ENCODE peak calls at places on chromosomes 16 and 17, in seven cellular contexts. One of them, this sample, is unnamed.
A peak's percentile ranks its signal among the peaks of the same experiment; 100 is the strongest.

GRCh38 chr17:81898885-81899284 is 3.2 kb upstream of the NPB start:
- DNase-seq in gastrocnemius medialis: no peak
- DNase-seq in cardiac muscle cell: no peak
- DNase-seq in HAP-1: no peak
- DNase-seq in CD8-positive, alpha-beta T cell: no peak
- DNase-seq in PC-9: no peak
- DNase-seq in adipocyte: no peak
- DNase-seq in this sample: no peak

GRCh38 chr17:62627904-62628603 is 584 bp downstream of the MRC2 start:
- DNase-seq in gastrocnemius medialis: no peak
- DNase-seq in cardiac muscle cell: peak; percentile 50
- DNase-seq in HAP-1: peak; percentile 62
- DNase-seq in CD8-positive, alpha-beta T cell: peak; percentile 9
- DNase-seq in PC-9: no peak
- DNase-seq in adipocyte: peak; percentile 84
- DNase-seq in this sample: no peak

GRCh38 chr16:48862087-48862532 is 252.1 kb upstream of the N4BP1 start:
- DNase-seq in gastrocnemius medialis: no peak
- DNase-seq in cardiac muscle cell: no peak
- DNase-seq in HAP-1: no peak
- DNase-seq in CD8-positive, alpha-beta T cell: no peak
- DNase-seq in PC-9: no peak
- DNase-seq in adipocyte: no peak
- DNase-seq in this sample: no peak

GRCh38 chr17:16515933-16516332 is 23.9 kb upstream of the LRRC75A start:
- DNase-seq in gastrocnemius medialis: no peak
- DNase-seq in cardiac muscle cell: no peak
- DNase-seq in HAP-1: no peak
- DNase-seq in CD8-positive, alpha-beta T cell: no peak
- DNase-seq in PC-9: no peak
- DNase-seq in adipocyte: no peak
- DNase-seq in this sample: no peak

GRCh38 chr16:85778873-85779272 is 20.5 kb downstream of the EMC8 start:
- DNase-seq in gastrocnemius medialis: no peak
- DNase-seq in cardiac muscle cell: no peak
- DNase-seq in HAP-1: no peak
- DNase-seq in CD8-positive, alpha-beta T cell: no peak
- DNase-seq in PC-9: no peak
- DNase-seq in adipocyte: no peak
- DNase-seq in this sample: no peak

GRCh38 chr17:66667491-66668030 is 167.4 kb upstream of the CACNG5 start:
- DNase-seq in gastrocnemius medialis: no peak
- DNase-seq in cardiac muscle cell: no peak
- DNase-seq in HAP-1: no peak
- DNase-seq in CD8-positive, alpha-beta T cell: peak; percentile 25
- DNase-seq in PC-9: no peak
- DNase-seq in adipocyte: no peak
- DNase-seq in this sample: no peak

GRCh38 chr17:45248132-45248936 is 13.6 kb downstream of the SPATA32 start:
- DNase-seq in gastrocnemius medialis: no peak
- DNase-seq in cardiac muscle cell: no peak
- DNase-seq in HAP-1: peak; percentile 64
- DNase-seq in CD8-positive, alpha-beta T cell: peak; percentile 76
- DNase-seq in PC-9: peak; percentile 72
- DNase-seq in adipocyte: no peak
- DNase-seq in this sample: peak; percentile 73

GRCh38 chr16:75928295-75928694 is 202.0 kb upstream of the CPHXL start:
- DNase-seq in gastrocnemius medialis: no peak
- DNase-seq in cardiac muscle cell: no peak
- DNase-seq in HAP-1: no peak
- DNase-seq in CD8-positive, alpha-beta T cell: no peak
- DNase-seq in PC-9: no peak
- DNase-seq in adipocyte: no peak
- DNase-seq in this sample: no peak

GRCh38 chr16:82263456-82264159 is 93.6 kb upstream of the MPHOSPH6 start:
- DNase-seq in gastrocnemius medialis: peak; percentile 22
- DNase-seq in cardiac muscle cell: peak; percentile 73
- DNase-seq in HAP-1: peak; percentile 69
- DNase-seq in CD8-positive, alpha-beta T cell: peak; percentile 28
- DNase-seq in PC-9: no peak
- DNase-seq in adipocyte: peak; percentile 77
- DNase-seq in this sample: peak; percentile 61

GRCh38 chr17:31878703-31879073 is 19.6 kb upstream of the COPRS start:
- DNase-seq in gastrocnemius medialis: no peak
- DNase-seq in cardiac muscle cell: no peak
- DNase-seq in HAP-1: no peak
- DNase-seq in CD8-positive, alpha-beta T cell: no peak
- DNase-seq in PC-9: no peak
- DNase-seq in adipocyte: no peak
- DNase-seq in this sample: no peak

GRCh38 chr16:87560428-87561199 is 41.7 kb upstream of the JPH3 start:
- DNase-seq in gastrocnemius medialis: peak; percentile 37
- DNase-seq in cardiac muscle cell: no peak
- DNase-seq in HAP-1: peak; percentile 90
- DNase-seq in CD8-positive, alpha-beta T cell: no peak
- DNase-seq in PC-9: peak; percentile 39
- DNase-seq in adipocyte: no peak
- DNase-seq in this sample: peak; percentile 70

GRCh38 chr17:74239169-74239568 is 25.8 kb downstream of the TTYH2 start:
- DNase-seq in gastrocnemius medialis: peak; percentile 26
- DNase-seq in cardiac muscle cell: no peak
- DNase-seq in HAP-1: no peak
- DNase-seq in CD8-positive, alpha-beta T cell: no peak
- DNase-seq in PC-9: no peak
- DNase-seq in adipocyte: no peak
- DNase-seq in this sample: no peak

GRCh38 chr16:84181144-84181915 is 5.5 kb downstream of the TAF1C start:
- DNase-seq in gastrocnemius medialis: no peak
- DNase-seq in cardiac muscle cell: no peak
- DNase-seq in HAP-1: no peak
- DNase-seq in CD8-positive, alpha-beta T cell: no peak
- DNase-seq in PC-9: no peak
- DNase-seq in adipocyte: no peak
- DNase-seq in this sample: no peak
- H3K4me1 ChIP-seq in gastrocnemius medialis: peaks cover 8% of the 10 kb centered on the region
- H3K4me1 ChIP-seq in cardiac muscle cell: no peaks in the 10 kb centered on the region
- H3K4me1 ChIP-seq in HAP-1: peaks cover 4% of the 10 kb centered on the region
- H3K4me1 ChIP-seq in CD8-positive, alpha-beta T cell: peaks cover 6% of the 10 kb centered on the region
- H3K4me1 ChIP-seq in PC-9: peaks cover 33% of the 10 kb centered on the region
- H3K4me1 ChIP-seq in adipocyte: peaks cover 21% of the 10 kb centered on the region
- H3K4me1 ChIP-seq in this sample: peaks cover 15% of the 10 kb centered on the region

GRCh38 chr16:11743308-11744074 is 834 bp upstream of the TXNDC11 start:
- DNase-seq in gastrocnemius medialis: peak; percentile 76
- DNase-seq in cardiac muscle cell: no peak
- DNase-seq in HAP-1: no peak
- DNase-seq in CD8-positive, alpha-beta T cell: no peak
- DNase-seq in PC-9: peak; percentile 61
- DNase-seq in adipocyte: peak; percentile 64
- DNase-seq in this sample: peak; percentile 56
- H3K4me1 ChIP-seq in gastrocnemius medialis: peaks cover 26% of the 10 kb centered on the region
- H3K4me1 ChIP-seq in cardiac muscle cell: peaks cover 14% of the 10 kb centered on the region
- H3K4me1 ChIP-seq in HAP-1: peaks cover 18% of the 10 kb centered on the region
- H3K4me1 ChIP-seq in CD8-positive, alpha-beta T cell: peaks cover 26% of the 10 kb centered on the region
- H3K4me1 ChIP-seq in PC-9: peaks cover 19% of the 10 kb centered on the region
- H3K4me1 ChIP-seq in adipocyte: peaks cover 29% of the 10 kb centered on the region
- H3K4me1 ChIP-seq in this sample: peaks cover 55% of the 10 kb centered on the region

GRCh38 chr17:75345514-75346167 is 56.4 kb upstream of the SLC25A19 start:
- DNase-seq in gastrocnemius medialis: no peak
- DNase-seq in cardiac muscle cell: no peak
- DNase-seq in HAP-1: peak; percentile 46
- DNase-seq in CD8-positive, alpha-beta T cell: no peak
- DNase-seq in PC-9: no peak
- DNase-seq in adipocyte: no peak
- DNase-seq in this sample: no peak
- H3K4me1 ChIP-seq in gastrocnemius medialis: peaks cover 57% of the 10 kb centered on the region
- H3K4me1 ChIP-seq in cardiac muscle cell: peaks cover 21% of the 10 kb centered on the region
- H3K4me1 ChIP-seq in HAP-1: peaks cover 30% of the 10 kb centered on the region
- H3K4me1 ChIP-seq in CD8-positive, alpha-beta T cell: peaks cover 82% of the 10 kb centered on the region
- H3K4me1 ChIP-seq in PC-9: no peaks in the 10 kb centered on the region
- H3K4me1 ChIP-seq in adipocyte: peaks cover 15% of the 10 kb centered on the region
- H3K4me1 ChIP-seq in this sample: peaks cover 13% of the 10 kb centered on the region

GRCh38 chr17:29587591-29587990 is 1.9 kb downstream of the GIT1 start:
- DNase-seq in gastrocnemius medialis: no peak
- DNase-seq in cardiac muscle cell: no peak
- DNase-seq in HAP-1: no peak
- DNase-seq in CD8-positive, alpha-beta T cell: no peak
- DNase-seq in PC-9: no peak
- DNase-seq in adipocyte: no peak
- DNase-seq in this sample: no peak

GRCh38 chr17:29589524-29590260 is at the start of gene GIT1:
- DNase-seq in gastrocnemius medialis: peak; percentile 85
- DNase-seq in cardiac muscle cell: peak; percentile 95
- DNase-seq in HAP-1: peak; percentile 88
- DNase-seq in CD8-positive, alpha-beta T cell: peak; percentile 77
- DNase-seq in PC-9: peak; percentile 58
- DNase-seq in adipocyte: peak; percentile 96
- DNase-seq in this sample: peak; percentile 92

GRCh38 chr17:29586676-29587469 is 2.6 kb downstream of the GIT1 start:
- DNase-seq in gastrocnemius medialis: no peak
- DNase-seq in cardiac muscle cell: no peak
- DNase-seq in HAP-1: no peak
- DNase-seq in CD8-positive, alpha-beta T cell: no peak
- DNase-seq in PC-9: peak; percentile 28
- DNase-seq in adipocyte: no peak
- DNase-seq in this sample: no peak

GRCh38 chr17:29588561-29589411 is 662 bp downstream of the GIT1 start:
- DNase-seq in gastrocnemius medialis: no peak
- DNase-seq in cardiac muscle cell: peak; percentile 68
- DNase-seq in HAP-1: peak; percentile 46
- DNase-seq in CD8-positive, alpha-beta T cell: peak; percentile 27
- DNase-seq in PC-9: no peak
- DNase-seq in adipocyte: peak; percentile 68
- DNase-seq in this sample: peak; percentile 46

GRCh38 chr17:29588017-29588557 is 1.4 kb downstream of the GIT1 start:
- DNase-seq in gastrocnemius medialis: no peak
- DNase-seq in cardiac muscle cell: no peak
- DNase-seq in HAP-1: no peak
- DNase-seq in CD8-positive, alpha-beta T cell: no peak
- DNase-seq in PC-9: no peak
- DNase-seq in adipocyte: no peak
- DNase-seq in this sample: no peak
- H3K4me1 ChIP-seq in gastrocnemius medialis: peaks cover 76% of the 10 kb centered on the region
- H3K4me1 ChIP-seq in cardiac muscle cell: peaks cover 18% of the 10 kb centered on the region
- H3K4me1 ChIP-seq in HAP-1: peaks cover 38% of the 10 kb centered on the region
- H3K4me1 ChIP-seq in CD8-positive, alpha-beta T cell: peaks cover 79% of the 10 kb centered on the region
- H3K4me1 ChIP-seq in PC-9: peaks cover 33% of the 10 kb centered on the region
- H3K4me1 ChIP-seq in adipocyte: peaks cover 50% of the 10 kb centered on the region
- H3K4me1 ChIP-seq in this sample: peaks cover 28% of the 10 kb centered on the region

GRCh38 chr17:50051082-50051576 is 4.8 kb upstream of the ITGA3 start:
- DNase-seq in gastrocnemius medialis: no peak
- DNase-seq in cardiac muscle cell: no peak
- DNase-seq in HAP-1: no peak
- DNase-seq in CD8-positive, alpha-beta T cell: peak; percentile 31
- DNase-seq in PC-9: peak; percentile 98
- DNase-seq in adipocyte: peak; percentile 57
- DNase-seq in this sample: peak; percentile 48
- H3K4me1 ChIP-seq in gastrocnemius medialis: peaks cover 8% of the 10 kb centered on the region
- H3K4me1 ChIP-seq in cardiac muscle cell: peaks cover 9% of the 10 kb centered on the region
- H3K4me1 ChIP-seq in HAP-1: no peaks in the 10 kb centered on the region
- H3K4me1 ChIP-seq in CD8-positive, alpha-beta T cell: no peaks in the 10 kb centered on the region
- H3K4me1 ChIP-seq in PC-9: peaks cover 87% of the 10 kb centered on the region
- H3K4me1 ChIP-seq in adipocyte: peaks cover 32% of the 10 kb centered on the region
- H3K4me1 ChIP-seq in this sample: peaks cover 33% of the 10 kb centered on the region

This sample was measured in Caco-2.